ENCODE peak calls at places on chromosomes 4 and X, in nine cellular contexts. D is fibroblast of mammary gland, N is ureter, Q is AG04449, I is GM12864, E is HTR-8/SVneo, O is HCT116, U is cardiac muscle cell, P is NCI-H524. F is an unnamed sample.

GRCh38 chr4:7193040-7193958 is 961 bp downstream of the SORCS2 start:
- DNase-seq in P (peak; percentile 95), D (no peak), U (no peak), N (peak; percentile 46), Q (no peak), E (no peak), I (no peak), O (no peak), F (no peak)

GRCh38 chr4:98446499-98447375 is 185.6 kb downstream of the RAP1GDS1 start:
- DNase-seq in N (no peak), D (peak; percentile 82), Q (no peak), O (no peak), U (peak; percentile 74), E (no peak), P (no peak), I (peak; percentile 34), F (peak; percentile 74)

GRCh38 chr4:144645102-144645469 is 870 bp upstream of the HHIP start:
- DNase-seq in E (no peak), U (no peak), I (no peak), Q (no peak), N (no peak), D (no peak), P (no peak), O (no peak), F (no peak)

GRCh38 chr4:177047851-177048174 is 255.1 kb upstream of the VEGFC start:
- DNase-seq in U (no peak), I (no peak), N (no peak), D (peak; percentile 66), E (no peak), O (no peak), Q (no peak), P (no peak), F (peak; percentile 36)

GRCh38 chr4:8600266-8600665 is 7.7 kb downstream of the CPZ start:
- DNase-seq in O (no peak), P (no peak), E (no peak), N (no peak), I (no peak), Q (no peak), U (no peak), D (no peak), F (no peak)

GRCh38 chrX:71492086-71493065 is 40.5 kb upstream of the OGT start:
- DNase-seq in U (peak; percentile 52), E (no peak), Q (no peak), P (peak; percentile 24), D (peak; percentile 57), O (no peak), N (peak; percentile 45), I (no peak), F (no peak)

GRCh38 chrX:108516184-108516583 is 76.5 kb downstream of the COL4A5 start:
- DNase-seq in U (peak; percentile 78), N (no peak), P (no peak), D (peak; percentile 1), E (no peak), I (no peak), Q (peak; percentile 24), O (no peak), F (no peak)

GRCh38 chr4:185552254-185552653 is 16.9 kb upstream of the PDLIM3 start:
- DNase-seq in Q (no peak), O (no peak), I (no peak), U (no peak), P (no peak), D (no peak), E (no peak), N (no peak), F (no peak)

GRCh38 chrX:120857240-120857639 is 18.4 kb downstream of the CT47B1 start:
- DNase-seq in E (no peak), O (peak; percentile 7), U (peak; percentile 3), Q (no peak), I (no peak), P (no peak), D (peak; percentile 2), N (no peak), F (no peak)

GRCh38 chr4:174873931-174874330 is 44.2 kb upstream of the ADAM29 start:
- DNase-seq in U (no peak), Q (no peak), O (peak; percentile 4), E (peak; percentile 5), D (peak; percentile 4), P (peak; percentile 48), I (no peak), N (no peak), F (peak; percentile 10)

GRCh38 chr4:150250998-150251651 is 172.9 kb downstream of the DCLK2 start:
- DNase-seq in I (no peak), Q (no peak), O (no peak), D (no peak), N (no peak), P (no peak), U (no peak), E (no peak), F (no peak)

GRCh38 chr4:93319011-93319410 is 509.5 kb upstream of the ATOH1 start:
- DNase-seq in E (no peak), I (no peak), D (no peak), Q (no peak), N (no peak), O (no peak), P (no peak), U (no peak), F (peak; percentile 4)

GRCh38 chrX:20274121-20274520 is 7.4 kb upstream of the RPS6KA3 start:
- DNase-seq in N (no peak), P (no peak), O (no peak), U (no peak), Q (no peak), E (no peak), I (no peak), D (no peak), F (no peak)

GRCh38 chrX:129996120-129996519 is 13.7 kb downstream of the BCORL1 start:
- DNase-seq in Q (peak; percentile 12), I (no peak), D (peak; percentile 80), U (peak; percentile 64), N (no peak), O (no peak), E (no peak), P (no peak), F (peak; percentile 63)

GRCh38 chr4:54589586-54589985 is 68.2 kb upstream of the KIT start:
- DNase-seq in U (no peak), N (no peak), P (no peak), E (no peak), I (no peak), D (no peak), Q (no peak), O (no peak), F (no peak)

GRCh38 chr4:15562114-15562513 is 92.4 kb downstream of the CC2D2A start:
- DNase-seq in Q (no peak), D (no peak), P (no peak), O (no peak), I (no peak), N (no peak), E (no peak), U (no peak), F (no peak)

GRCh38 chr4:30866907-30867306 is 146.7 kb downstream of the PCDH7 start:
- DNase-seq in O (no peak), U (no peak), N (no peak), E (no peak), I (no peak), Q (no peak), P (no peak), D (no peak), F (no peak)

GRCh38 chrX:40434947-40435346 is 145.8 kb upstream of the ATP6AP2 start:
- DNase-seq in N (no peak), E (no peak), P (peak; percentile 35), U (peak; percentile 64), D (peak; percentile 24), I (no peak), O (no peak), Q (no peak), F (no peak)

GRCh38 chr4:105520819-105521790 is 31.3 kb upstream of the ARHGEF38 start:
- DNase-seq in U (peak; percentile 66), E (peak; percentile 14), I (peak; percentile 19), O (peak; percentile 32), Q (peak; percentile 2), P (peak; percentile 41), N (no peak), D (peak; percentile 47), F (peak; percentile 20)

GRCh38 chrX:54494970-54495813 is 842 bp downstream of the FGD1 start:
- DNase-seq in D (peak; percentile 18), P (peak; percentile 25), N (no peak), I (no peak), Q (no peak), O (no peak), E (no peak), U (peak; percentile 34), F (peak; percentile 7)

GRCh38 chrX:64204701-64205440 is 637 bp downstream of the AMER1 start:
- DNase-seq in N (peak; percentile 44), D (peak; percentile 28), E (peak; percentile 8), Q (no peak), I (no peak), O (no peak), U (peak; percentile 37), P (peak; percentile 70), F (peak; percentile 12)

GRCh38 chrX:40897768-40898167 is 162.4 kb upstream of the MED14 start:
- DNase-seq in I (no peak), N (no peak), E (no peak), P (peak; percentile 99), D (no peak), O (no peak), Q (no peak), U (no peak), F (no peak)

GRCh38 chrX:110425222-110425621 is 66.6 kb downstream of the RTL9 start:
- DNase-seq in U (no peak), E (no peak), O (no peak), P (no peak), I (no peak), N (no peak), D (no peak), Q (no peak), F (no peak)

GRCh38 chr4:128660361-128660964 is 149.0 kb upstream of the JADE1 start:
- DNase-seq in Q (no peak), E (no peak), N (no peak), O (no peak), D (peak; percentile 84), U (peak; percentile 90), I (no peak), P (no peak), F (peak; percentile 58)

GRCh38 chrX:40418413-40419195 is 162.2 kb upstream of the ATP6AP2 start:
- DNase-seq in U (no peak), Q (no peak), N (peak; percentile 52), E (no peak), P (no peak), O (no peak), D (no peak), I (no peak), F (no peak)

GRCh38 chr4:41215155-41215554 is 813 bp upstream of the APBB2 start:
- DNase-seq in Q (no peak), U (no peak), E (no peak), I (no peak), N (no peak), O (no peak), D (no peak), P (no peak), F (no peak)

GRCh38 chr4:148215202-148215601 is 227.0 kb downstream of the NR3C2 start:
- DNase-seq in I (no peak), O (no peak), U (no peak), E (no peak), N (no peak), Q (no peak), D (no peak), P (no peak), F (no peak)

GRCh38 chrX:1178580-1179057 is 33.8 kb downstream of the CRLF2 start:
- DNase-seq in D (peak; percentile 8), E (peak; percentile 41), N (no peak), O (no peak), U (no peak), P (no peak), I (no peak), Q (no peak), F (no peak)

F was measured in HCEC 1CT.